ENCODE peak calls at places on chromosomes 13 and 19, in five cellular contexts. W, B, Q, J and T are unnamed samples.

GRCh38 chr13:49046534-49046933 is 70.8 kb downstream of the FNDC3A start:
- DNase-seq in B (no peak), J (no peak), Q (peak; percentile 29), W (no peak), T (no peak)

GRCh38 chr19:54335979-54336892 is 2.7 kb downstream of the LILRA4 start:
- DNase-seq in J (no peak), B (no peak), Q (no peak), W (no peak), T (peak; percentile 70)

GRCh38 chr13:30869491-30869890 is 36.6 kb upstream of the MEDAG start:
- DNase-seq in B (no peak), Q (peak; percentile 50), J (peak; percentile 71), W (no peak), T (no peak)

GRCh38 chr19:17402982-17403855 is 2.2 kb downstream of the BST2 start:
- DNase-seq in B (no peak), Q (no peak), W (peak; percentile 49), J (peak; percentile 71), T (no peak)

GRCh38 chr13:81334481-81334880 is 993.6 kb upstream of the SPRY2 start:
- DNase-seq in J (no peak), Q (no peak), W (no peak), B (no peak), T (no peak)

GRCh38 chr19:56951672-56952071 is 111.1 kb upstream of the PEG3 start:
- DNase-seq in W (no peak), B (no peak), J (no peak), Q (no peak), T (no peak)

GRCh38 chr13:63691474-63691873 is 2275.8 kb upstream of the PCDH20 start:
- DNase-seq in Q (no peak), W (no peak), J (no peak), B (no peak), T (no peak)

GRCh38 chr19:50508850-50509190 is 2.2 kb downstream of the JOSD2 start:
- DNase-seq in J (no peak), W (no peak), Q (no peak), B (no peak), T (no peak)

GRCh38 chr13:97339019-97339988 is 94.7 kb upstream of the RAP2A start:
- DNase-seq in B (peak; percentile 41), J (peak; percentile 67), W (peak; percentile 28), Q (peak; percentile 98), T (no peak)

GRCh38 chr13:25529425-25529824 is 157.7 kb downstream of the ATP8A2 start:
- DNase-seq in W (no peak), J (no peak), B (no peak), Q (no peak), T (no peak)

DNA sequence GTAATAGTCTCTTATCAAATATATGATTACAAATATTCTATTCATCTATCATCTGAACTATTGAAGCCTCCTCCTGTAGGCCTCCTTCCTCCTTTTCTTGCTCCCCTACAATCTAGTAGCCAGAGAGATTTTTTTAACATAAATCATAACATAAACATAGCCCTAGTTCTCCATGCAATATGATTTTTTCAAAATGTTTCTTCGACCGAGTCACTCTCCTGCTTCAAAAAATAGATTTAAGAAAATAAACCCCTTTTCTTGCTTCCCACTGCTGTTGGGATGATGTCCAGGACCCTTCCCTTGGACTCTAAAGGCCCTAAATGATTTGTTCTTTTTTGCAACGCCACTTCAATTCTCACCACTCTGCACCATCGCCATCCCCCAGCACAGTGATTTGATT is 319.7 kb upstream of the TSHZ3 start:
- DNase-seq in B (no peak), Q (peak; percentile 29), J (no peak), W (no peak), T (no peak)
- TF ChIP-seq POLR2A in B (no peak), Q (no peak), J (no peak), W (no peak), T (no peak)

DNA sequence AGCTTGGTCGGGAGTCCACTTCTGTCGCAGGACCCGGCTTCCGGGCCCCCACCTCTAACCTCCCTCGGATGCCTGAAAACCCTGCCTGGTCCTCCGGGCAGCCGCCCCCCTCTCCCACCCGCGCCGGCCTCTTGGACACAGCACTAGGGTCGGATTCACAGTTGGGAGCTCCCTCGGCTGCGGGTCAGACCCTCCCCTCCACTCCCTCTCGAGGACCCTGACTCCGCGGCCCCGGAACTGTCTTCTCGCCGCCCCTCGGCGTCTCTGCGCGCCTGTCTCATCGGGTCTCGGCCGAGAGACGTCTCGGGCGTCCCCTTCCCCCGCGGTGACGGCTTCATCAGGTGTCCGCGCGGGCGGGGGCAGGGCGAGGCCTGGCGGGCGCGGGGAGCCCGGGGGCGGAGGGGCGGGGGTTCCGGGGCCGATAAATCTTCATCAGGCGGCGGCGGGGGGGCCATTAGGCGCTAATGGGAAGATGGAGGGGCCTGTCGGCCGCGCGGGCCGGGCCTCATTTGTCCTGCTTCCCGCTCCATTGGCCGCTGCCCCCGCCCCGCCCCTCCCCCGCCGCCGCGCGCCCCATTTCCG is 11.7 kb upstream of the ERFL start:
- DNase-seq in B (peak; percentile 62), J (no peak), W (no peak), Q (no peak), T (no peak)
- TF ChIP-seq POLR2A in B (no peak), J (no peak), W (no peak), Q (no peak), T (no peak)

DNA sequence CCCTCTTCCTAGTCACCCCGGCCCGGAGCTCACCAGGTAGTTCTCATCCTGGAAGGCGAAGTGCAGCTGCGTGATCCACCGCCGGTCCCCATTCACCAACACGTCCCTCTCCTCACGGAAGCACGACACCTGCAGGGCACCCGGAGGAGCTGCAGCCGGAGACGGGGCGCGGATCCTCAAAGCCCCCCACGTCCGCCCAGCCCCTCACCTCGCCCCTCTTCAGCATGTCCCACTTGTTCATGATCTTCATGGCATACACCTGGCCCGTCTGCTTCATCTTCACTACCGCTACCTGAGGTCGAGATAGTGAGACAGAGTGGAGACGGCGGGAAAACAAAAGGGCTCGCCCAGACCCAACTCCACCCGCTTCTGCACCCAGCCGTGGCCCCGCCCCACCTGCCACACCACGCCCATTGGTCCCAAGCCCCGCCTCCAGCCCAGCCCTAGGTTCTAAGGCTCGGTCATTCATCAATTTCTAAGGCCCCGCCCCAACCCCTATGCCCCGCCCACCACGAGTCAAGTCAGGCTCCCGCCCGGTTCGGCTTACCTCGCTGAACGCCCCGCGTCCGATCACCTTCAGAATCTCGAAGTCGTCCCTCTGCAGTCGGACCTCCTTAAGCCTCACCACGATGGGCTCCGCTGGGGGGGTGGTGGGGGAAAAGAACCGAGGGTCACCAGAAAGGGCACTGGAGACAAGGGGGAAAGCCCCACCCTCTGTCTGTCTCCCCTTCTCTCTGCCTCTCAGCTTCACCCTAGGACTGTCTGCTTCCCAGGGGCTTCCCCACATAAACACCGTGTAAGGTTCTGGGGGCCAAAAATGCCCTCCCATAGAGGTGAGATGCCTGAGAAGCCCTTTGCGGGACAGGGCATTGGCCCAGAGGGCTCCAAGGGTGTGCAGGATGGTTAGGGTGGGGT is 2.8 kb downstream of the DMPK start:
- DNase-seq in B (peak; percentile 97), J (peak; percentile 97), Q (no peak), W (peak; percentile 95), T (peak; percentile 97)
- TF ChIP-seq POLR2A in B (no peak), J (no peak), Q (no peak), W (no peak), T (no peak)

GRCh38 chr19:2477141-2477710 is 1.3 kb downstream of the GADD45B start:
- DNase-seq in Q (peak; percentile 34), B (peak; percentile 73), W (no peak), J (peak; percentile 56), T (no peak)

GRCh38 chr19:2476451-2477140 is 669 bp downstream of the GADD45B start:
- DNase-seq in W (peak; percentile 57), B (peak; percentile 67), J (peak; percentile 71), Q (peak; percentile 74), T (no peak)

GRCh38 chr19:2475018-2475701 is 767 bp upstream of the GADD45B start:
- DNase-seq in B (peak; percentile 65), Q (peak; percentile 48), W (peak; percentile 76), J (peak; percentile 69), T (no peak)

GRCh38 chr19:2474232-2475017 is 1.5 kb upstream of the GADD45B start:
- DNase-seq in B (peak; percentile 86), Q (peak; percentile 87), J (peak; percentile 90), W (peak; percentile 82), T (peak; percentile 97)

GRCh38 chr19:2475702-2476450 is at the start of gene GADD45B:
- DNase-seq in B (peak; percentile 98), W (peak; percentile 96), J (peak; percentile 99), Q (peak; percentile 97), T (peak; percentile 99)
- TF ChIP-seq POLR2A in B (peak; percentile 100), W (peak; percentile 100), J (peak; percentile 100), Q (peak; percentile 100), T (no peak)

GRCh38 chr19:2041686-2042484 is 9.2 kb downstream of the MKNK2 start:
- DNase-seq in W (peak; percentile 96), B (peak; percentile 99), Q (peak; percentile 85), J (peak; percentile 99), T (peak; percentile 99)
- TF ChIP-seq POLR2A in W (no peak), B (peak; percentile 44), Q (no peak), J (peak; percentile 29), T (no peak)

GRCh38 chr19:39307233-39307821 is 11.1 kb downstream of the IFNL1 start:
- DNase-seq in W (no peak), B (peak; percentile 48), Q (no peak), J (no peak), T (peak; percentile 73)

GRCh38 chr19:39306075-39306474 is 9.9 kb downstream of the IFNL1 start:
- DNase-seq in W (no peak), B (no peak), Q (no peak), J (no peak), T (no peak)

GRCh38 chr19:39310558-39311311 is 9.9 kb downstream of the LRFN1 start:
- DNase-seq in Q (no peak), B (no peak), J (no peak), W (peak; percentile 55), T (no peak)

GRCh38 chr19:39308531-39309304 is 11.9 kb downstream of the LRFN1 start:
- DNase-seq in Q (no peak), B (no peak), W (peak; percentile 71), J (no peak), T (peak; percentile 68)

GRCh38 chr19:39307822-39308530 is 11.8 kb downstream of the IFNL1 start:
- DNase-seq in J (no peak), Q (no peak), W (no peak), B (no peak), T (no peak)
- TF ChIP-seq POLR2A in J (no peak), Q (no peak), W (no peak), B (no peak), T (no peak)

DNA sequence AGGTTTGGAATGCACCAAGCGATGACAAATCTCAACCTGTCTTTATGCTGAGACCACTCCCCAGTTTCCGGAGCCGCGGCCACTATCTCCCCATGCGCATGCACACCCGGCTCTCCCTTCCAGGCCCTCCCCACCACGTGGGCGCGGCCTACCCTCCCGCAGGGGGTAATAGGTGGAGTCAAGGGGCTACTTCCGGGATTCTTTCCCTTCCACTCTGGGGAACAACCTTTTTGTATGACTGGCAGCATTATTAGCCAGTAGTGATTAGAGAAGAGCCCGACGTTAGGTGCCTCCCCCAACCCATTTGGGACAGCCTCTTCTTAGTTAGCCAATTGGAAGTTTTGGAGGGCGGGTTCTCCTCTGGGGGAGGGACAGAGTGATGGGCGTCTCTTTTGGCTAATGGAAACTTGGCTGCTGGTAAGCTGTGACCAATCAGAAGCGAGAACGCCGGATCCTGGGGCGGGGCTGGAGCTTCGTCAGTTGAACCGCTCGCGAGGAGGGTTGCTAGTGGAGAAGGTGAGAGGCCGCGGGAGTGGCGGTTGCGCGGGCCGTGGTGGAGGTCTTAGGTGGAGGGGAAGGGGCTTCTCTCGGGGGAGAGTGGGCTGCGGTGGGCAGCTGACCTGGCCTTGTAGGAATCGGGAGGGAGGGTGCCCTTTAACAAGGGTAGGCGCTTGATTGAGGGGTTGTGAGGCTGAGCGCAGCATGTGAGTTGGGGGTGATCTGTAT is at the start of gene CCDC61:
- DNase-seq in B (peak; percentile 97), J (peak; percentile 96), Q (peak; percentile 99), W (peak; percentile 100), T (peak; percentile 99)
- TF ChIP-seq POLR2A in B (peak; percentile 93), J (peak; percentile 50), Q (peak; percentile 87), W (peak; percentile 93), T (no peak)